ENCODE peak calls at places on chromosomes 13 and 19, in nine cellular contexts. E, C, Q, Z, Y, T, K, V and H are unnamed samples.

GRCh38 chr13:50375792-50376191 is 360.5 kb downstream of the KCNRG start:
- DNase-seq in E (no peak), C (no peak), Q (no peak), Z (peak), Y (no peak), T (no peak), K (no peak), V (peak), H (no peak)

GRCh38 chr13:99260216-99260615 is 2.0 kb upstream of the GPR18 start:
- DNase-seq in E (no peak), C (no peak), Q (no peak), Z (peak), Y (no peak), T (no peak), K (no peak), V (no peak), H (no peak)

GRCh38 chr13:78638216-78638615 is 20.7 kb downstream of the OBI1 start:
- DNase-seq in E (peak), C (no peak), Q (peak), Z (no peak), Y (no peak), T (no peak), K (no peak), V (no peak), H (no peak)

GRCh38 chr13:20197361-20197834 is 4.7 kb upstream of the GJB2 start:
- DNase-seq in E (peak), C (no peak), Q (peak), Z (peak), Y (no peak), T (peak), K (no peak), V (peak), H (peak)

GRCh38 chr13:77031869-77032268 is 4.9 kb upstream of the FBXL3 start:
- DNase-seq in E (no peak), C (no peak), Q (no peak), Z (no peak), Y (no peak), T (no peak), K (no peak), V (no peak), H (no peak)

GRCh38 chr19:44278181-44278690 is 18.6 kb downstream of the ZNF233 start:
- DNase-seq in E (no peak), C (no peak), Q (no peak), Z (peak), Y (no peak), T (no peak), K (no peak), V (peak), H (no peak)

GRCh38 chr13:19795956-19796355 is 13.2 kb upstream of the PSPC1 start:
- DNase-seq in E (no peak), C (no peak), Q (no peak), Z (no peak), Y (no peak), T (no peak), K (no peak), V (no peak), H (no peak)

GRCh38 chr19:36009633-36010379 is 1.2 kb upstream of the SYNE4 start:
- DNase-seq in E (no peak), C (no peak), Q (no peak), Z (no peak), Y (no peak), T (no peak), K (no peak), V (no peak), H (no peak)

GRCh38 chr13:73934215-73934623 is 200.0 kb downstream of the KLF12 start:
- DNase-seq in E (no peak), C (no peak), Q (no peak), Z (peak), Y (no peak), T (no peak), K (no peak), V (peak), H (no peak)

GRCh38 chr19:2288743-2289713 is 7.1 kb upstream of the PEAK3 start:
- DNase-seq in E (no peak), C (no peak), Q (no peak), Z (no peak), Y (no peak), T (no peak), K (no peak), V (no peak), H (no peak)

GRCh38 chr19:4012092-4012974 is 4.8 kb downstream of the PIAS4 start:
- DNase-seq in E (no peak), C (peak), Q (no peak), Z (no peak), Y (no peak), T (no peak), K (no peak), V (no peak), H (peak)

GRCh38 chr13:23175920-23176319 is 4.9 kb upstream of the SGCG start:
- DNase-seq in E (no peak), C (no peak), Q (no peak), Z (peak), Y (no peak), T (no peak), K (no peak), V (peak), H (no peak)

GRCh38 chr19:4794971-4795370 is 3.4 kb downstream of the FEM1A start:
- DNase-seq in E (no peak), C (no peak), Q (no peak), Z (no peak), Y (no peak), T (no peak), K (no peak), V (no peak), H (no peak)

GRCh38 chr13:21998279-21998678 is 327.4 kb downstream of the FGF9 start:
- DNase-seq in E (no peak), C (no peak), Q (no peak), Z (no peak), Y (no peak), T (no peak), K (no peak), V (no peak), H (no peak)

GRCh38 chr13:114078501-114079451 is 53.6 kb downstream of the RASA3 start:
- DNase-seq in E (no peak), C (peak), Q (no peak), Z (peak), Y (no peak), T (no peak), K (no peak), V (peak), H (no peak)

GRCh38 chr13:99398916-99399622 is 91.9 kb upstream of the GPR183 start:
- DNase-seq in E (no peak), C (no peak), Q (no peak), Z (no peak), Y (no peak), T (no peak), K (no peak), V (no peak), H (no peak)

GRCh38 chr19:3025516-3025890 is 3.6 kb downstream of the TLE2 start:
- DNase-seq in E (no peak), C (peak), Q (no peak), Z (no peak), Y (no peak), T (no peak), K (no peak), V (no peak), H (no peak)

GRCh38 chr13:73341748-73342147 is 282.9 kb downstream of the KLF5 start:
- DNase-seq in E (no peak), C (no peak), Q (no peak), Z (peak), Y (no peak), T (no peak), K (no peak), V (peak), H (no peak)

GRCh38 chr13:35475960-35476943 is at the start of gene MAB21L1:
- DNase-seq in E (peak), C (no peak), Q (peak), Z (peak), Y (no peak), T (peak), K (no peak), V (peak), H (peak)

GRCh38 chr13:75870397-75870801 is 234.3 kb downstream of the LMO7 start:
- DNase-seq in E (no peak), C (no peak), Q (peak), Z (peak), Y (no peak), T (peak), K (no peak), V (peak), H (peak)

GRCh38 chr19:46503848-46504453 is 8.3 kb upstream of the PNMA8B start:
- DNase-seq in E (no peak), C (no peak), Q (no peak), Z (no peak), Y (no peak), T (no peak), K (no peak), V (no peak), H (peak)

GRCh38 chr19:1259873-1260748 is 9.0 kb upstream of the CIRBP start:
- DNase-seq in E (peak), C (no peak), Q (peak), Z (no peak), Y (no peak), T (no peak), K (peak), V (peak), H (no peak)

GRCh38 chr13:50677687-50678463 is 165.6 kb downstream of the DLEU7 start:
- DNase-seq in E (no peak), C (no peak), Q (no peak), Z (peak), Y (no peak), T (no peak), K (no peak), V (peak), H (no peak)

GRCh38 chr13:51818771-51819511 is 15.0 kb upstream of the DHRS12 start:
- DNase-seq in E (no peak), C (no peak), Q (no peak), Z (peak), Y (no peak), T (no peak), K (no peak), V (peak), H (no peak)

GRCh38 chr13:46101488-46102289 is 3.1 kb downstream of the CPB2 start:
- DNase-seq in E (no peak), C (no peak), Q (no peak), Z (no peak), Y (no peak), T (no peak), K (no peak), V (no peak), H (no peak)

GRCh38 chr19:4069331-4069959 is 2.7 kb upstream of the ZBTB7A start:
- DNase-seq in E (peak), C (peak), Q (no peak), Z (no peak), Y (no peak), T (no peak), K (no peak), V (no peak), H (no peak)

GRCh38 chr19:50551713-50552187 is 16.5 kb downstream of the LRRC4B start:
- DNase-seq in E (no peak), C (no peak), Q (no peak), Z (no peak), Y (no peak), T (no peak), K (no peak), V (no peak), H (peak)

GRCh38 chr13:44903596-44903995 is 85.7 kb downstream of the NUFIP1 start:
- DNase-seq in E (no peak), C (peak), Q (no peak), Z (peak), Y (no peak), T (no peak), K (no peak), V (peak), H (no peak)

GRCh38 chr19:35232912-35233311 is 4.4 kb upstream of the FAM187B start:
- DNase-seq in E (no peak), C (no peak), Q (no peak), Z (no peak), Y (no peak), T (no peak), K (no peak), V (no peak), H (no peak)

GRCh38 chr19:21568816-21569496 is 63.6 kb downstream of the ZNF429 start:
- DNase-seq in E (peak), C (peak), Q (no peak), Z (peak), Y (peak), T (no peak), K (peak), V (peak), H (no peak)

GRCh38 chr19:18479964-18480723 is 41.7 kb downstream of the ELL start:
- DNase-seq in E (no peak), C (peak), Q (no peak), Z (peak), Y (no peak), T (no peak), K (no peak), V (peak), H (no peak)

GRCh38 chr13:61466280-61466679 is 50.6 kb upstream of the PCDH20 start:
- DNase-seq in E (no peak), C (no peak), Q (no peak), Z (no peak), Y (no peak), T (no peak), K (no peak), V (no peak), H (no peak)

GRCh38 chr19:15381864-15382263 is 2.3 kb upstream of the AKAP8 start:
- DNase-seq in E (no peak), C (no peak), Q (no peak), Z (no peak), Y (no peak), T (no peak), K (no peak), V (no peak), H (no peak)

GRCh38 chr19:5318306-5318705 is 22.3 kb downstream of the PTPRS start:
- DNase-seq in E (no peak), C (no peak), Q (no peak), Z (no peak), Y (no peak), T (no peak), K (no peak), V (no peak), H (no peak)

GRCh38 chr19:10643968-10644290 is 10.2 kb upstream of the ILF3 start:
- DNase-seq in E (no peak), C (no peak), Q (no peak), Z (no peak), Y (no peak), T (no peak), K (no peak), V (no peak), H (peak)